ENCODE peak calls at places on chromosomes 13 and 19, in eight cellular contexts. W is OCI-LY7; D is lower lobe of right lung; E is GM23338; J is pancreas; K is brain microvascular endothelial cell; O is fibroblast of lung; Y is CD8-positive, alpha-beta T cell. T is an unnamed sample.

GRCh38 chr19:8655340-8655709 is 24.9 kb downstream of the NFILZ start:
- DNase-seq in W (peak), D (no peak), E (no peak), J (no peak), K (no peak), O (no peak), Y (peak), T (no peak)

GRCh38 chr19:53792721-53793433 is 31.2 kb downstream of the NLRP12 start:
- DNase-seq in W (peak), D (peak), E (peak), J (peak), K (peak), O (peak), Y (peak), T (peak)

GRCh38 chr13:44243198-44243852 is 130.3 kb upstream of the SERP2 start:
- DNase-seq in W (peak), D (peak), E (peak), J (no peak), K (peak), O (peak), Y (no peak), T (peak)

GRCh38 chr13:106426909-106427308 is 108.6 kb downstream of the EFNB2 start:
- DNase-seq in W (no peak), D (no peak), E (no peak), J (no peak), K (no peak), O (no peak), Y (no peak), T (no peak)

GRCh38 chr13:32414580-32414979 is 13.3 kb downstream of the N4BP2L1 start:
- DNase-seq in W (no peak), D (no peak), E (no peak), J (no peak), K (no peak), O (no peak), Y (no peak), T (no peak)

GRCh38 chr13:46817081-46817480 is 20.1 kb upstream of the ESD start:
- DNase-seq in W (no peak), D (no peak), E (peak), J (no peak), K (no peak), O (no peak), Y (no peak), T (peak)

GRCh38 chr13:112904436-112904960 is 64.5 kb upstream of the MCF2L start:
- DNase-seq in W (no peak), D (peak), E (no peak), J (no peak), K (no peak), O (no peak), Y (no peak), T (no peak)

GRCh38 chr13:50677687-50678463 is 165.6 kb downstream of the DLEU7 start:
- DNase-seq in W (no peak), D (no peak), E (no peak), J (no peak), K (peak), O (peak), Y (no peak), T (no peak)

GRCh38 chr13:37889102-37889501 is 19.5 kb upstream of the TRPC4 start:
- DNase-seq in W (no peak), D (no peak), E (no peak), J (no peak), K (peak), O (peak), Y (no peak), T (peak)

GRCh38 chr13:106277483-106278154 is 257.8 kb downstream of the EFNB2 start:
- DNase-seq in W (no peak), D (no peak), E (no peak), J (no peak), K (no peak), O (no peak), Y (no peak), T (no peak)

GRCh38 chr13:113297370-113297871 is 382 bp downstream of the LAMP1 start:
- DNase-seq in W (no peak), D (peak), E (peak), J (peak), K (no peak), O (peak), Y (peak), T (peak)

GRCh38 chr13:26497991-26498423 is 59.5 kb upstream of the WASF3 start:
- DNase-seq in W (no peak), D (no peak), E (no peak), J (no peak), K (peak), O (peak), Y (no peak), T (peak)

GRCh38 chr19:41426116-41426841 is 895 bp downstream of the B3GNT8 start:
- DNase-seq in W (no peak), D (peak), E (no peak), J (no peak), K (no peak), O (no peak), Y (no peak), T (no peak)

GRCh38 chr13:38384171-38384570 is 34.5 kb downstream of the UFM1 start:
- DNase-seq in W (no peak), D (no peak), E (no peak), J (no peak), K (no peak), O (no peak), Y (no peak), T (no peak)

GRCh38 chr13:76994281-76994680 is 2.4 kb downstream of the CLN5 start:
- DNase-seq in W (no peak), D (no peak), E (no peak), J (no peak), K (no peak), O (peak), Y (no peak), T (no peak)

GRCh38 chr19:35856546-35857149 is at the start of gene KIRREL2:
- DNase-seq in W (peak), D (no peak), E (peak), J (peak), K (no peak), O (no peak), Y (peak), T (no peak)

GRCh38 chr13:113119822-113120189 is 2.8 kb upstream of the F10 start:
- DNase-seq in W (no peak), D (no peak), E (no peak), J (no peak), K (no peak), O (no peak), Y (no peak), T (no peak)

GRCh38 chr19:295687-296370 is 4.6 kb upstream of the PLPP2 start:
- DNase-seq in W (no peak), D (peak), E (no peak), J (no peak), K (no peak), O (no peak), Y (no peak), T (no peak)

GRCh38 chr19:44553478-44554171 is 24.1 kb upstream of the CEACAM20 start:
- DNase-seq in W (no peak), D (no peak), E (no peak), J (no peak), K (peak), O (no peak), Y (no peak), T (peak)

GRCh38 chr13:90846956-90847355 is 500.5 kb upstream of the MIR17HG start:
- DNase-seq in W (no peak), D (no peak), E (no peak), J (no peak), K (no peak), O (no peak), Y (no peak), T (no peak)

GRCh38 chr19:44747739-44748425 is 626 bp upstream of the BCL3 start:
- DNase-seq in W (no peak), D (peak), E (peak), J (peak), K (no peak), O (peak), Y (peak), T (peak)

GRCh38 chr13:76884571-76885202 is 1.5 kb downstream of the KCTD12 start:
- DNase-seq in W (no peak), D (no peak), E (no peak), J (no peak), K (no peak), O (peak), Y (no peak), T (peak)

GRCh38 chr13:31201341-31202024 is 1.7 kb downstream of the B3GLCT start:
- DNase-seq in W (no peak), D (no peak), E (no peak), J (peak), K (peak), O (peak), Y (no peak), T (peak)

GRCh38 chr19:52520013-52520412 is 7.5 kb upstream of the ZNF808 start:
- DNase-seq in W (no peak), D (no peak), E (peak), J (no peak), K (no peak), O (no peak), Y (no peak), T (no peak)

GRCh38 chr19:5893296-5893903 is 10.2 kb downstream of the NDUFA11 start:
- DNase-seq in W (no peak), D (no peak), E (no peak), J (no peak), K (no peak), O (no peak), Y (no peak), T (no peak)

GRCh38 chr19:7554990-7555864 is 19.7 kb downstream of the PNPLA6 start:
- DNase-seq in W (peak), D (peak), E (peak), J (no peak), K (no peak), O (no peak), Y (no peak), T (no peak)

GRCh38 chr13:30647420-30647819 is 29.7 kb downstream of the USPL1 start:
- DNase-seq in W (no peak), D (no peak), E (no peak), J (no peak), K (no peak), O (no peak), Y (no peak), T (no peak)

GRCh38 chr19:10544753-10545251 is 1.1 kb downstream of the ATG4D start:
- DNase-seq in W (peak), D (no peak), E (peak), J (no peak), K (no peak), O (no peak), Y (no peak), T (no peak)

GRCh38 chr13:21071015-21071414 is 9.6 kb upstream of the LATS2 start:
- DNase-seq in W (no peak), D (no peak), E (no peak), J (no peak), K (no peak), O (peak), Y (no peak), T (no peak)

DNA sequence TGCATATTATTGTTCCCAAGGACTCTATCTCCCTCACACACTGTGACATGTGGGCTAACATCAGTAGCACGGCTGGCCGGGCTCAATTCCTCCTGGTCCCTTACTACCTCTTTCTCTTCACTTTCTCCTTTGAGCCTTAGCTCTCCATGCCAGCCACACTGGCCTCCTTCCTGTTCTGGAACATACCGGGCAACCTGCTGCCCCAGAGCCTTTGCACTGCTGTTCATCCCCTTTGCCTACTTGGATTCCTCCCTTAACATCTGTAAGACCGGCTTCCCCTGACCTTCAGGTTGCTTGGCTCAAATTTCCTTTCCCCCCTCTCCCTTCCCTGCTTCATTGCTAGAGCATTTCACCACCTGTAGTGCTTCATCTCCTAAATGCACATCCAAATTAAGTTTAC is 17.1 kb downstream of the IRS2 start:
- DNase-seq in W (no peak), D (no peak), E (no peak), J (no peak), K (no peak), O (no peak), Y (no peak), T (no peak)
- H3K4me3 ChIP-seq in W (no peak), D (no peak), E (no peak), J (no peak), K (no peak), O (no peak), Y (no peak), T (no peak)

GRCh38 chr19:38597075-38597474 is 20.7 kb downstream of the MAP4K1 start:
- DNase-seq in W (no peak), D (no peak), E (peak), J (no peak), K (no peak), O (no peak), Y (no peak), T (no peak)

GRCh38 chr19:38599722-38600121 is 18.0 kb downstream of the MAP4K1 start:
- DNase-seq in W (no peak), D (no peak), E (no peak), J (no peak), K (no peak), O (no peak), Y (no peak), T (no peak)

GRCh38 chr19:38592940-38593339 is 24.8 kb downstream of the MAP4K1 start:
- DNase-seq in W (no peak), D (no peak), E (peak), J (no peak), K (no peak), O (no peak), Y (no peak), T (no peak)

GRCh38 chr19:38596057-38596981 is 21.4 kb downstream of the MAP4K1 start:
- DNase-seq in W (no peak), D (peak), E (peak), J (peak), K (no peak), O (no peak), Y (no peak), T (no peak)
- TF ChIP-seq CTCF in W (no peak), D (no peak), E (peak), J (no peak), K (no peak), O (no peak), Y (no peak), T (no peak)

DNA sequence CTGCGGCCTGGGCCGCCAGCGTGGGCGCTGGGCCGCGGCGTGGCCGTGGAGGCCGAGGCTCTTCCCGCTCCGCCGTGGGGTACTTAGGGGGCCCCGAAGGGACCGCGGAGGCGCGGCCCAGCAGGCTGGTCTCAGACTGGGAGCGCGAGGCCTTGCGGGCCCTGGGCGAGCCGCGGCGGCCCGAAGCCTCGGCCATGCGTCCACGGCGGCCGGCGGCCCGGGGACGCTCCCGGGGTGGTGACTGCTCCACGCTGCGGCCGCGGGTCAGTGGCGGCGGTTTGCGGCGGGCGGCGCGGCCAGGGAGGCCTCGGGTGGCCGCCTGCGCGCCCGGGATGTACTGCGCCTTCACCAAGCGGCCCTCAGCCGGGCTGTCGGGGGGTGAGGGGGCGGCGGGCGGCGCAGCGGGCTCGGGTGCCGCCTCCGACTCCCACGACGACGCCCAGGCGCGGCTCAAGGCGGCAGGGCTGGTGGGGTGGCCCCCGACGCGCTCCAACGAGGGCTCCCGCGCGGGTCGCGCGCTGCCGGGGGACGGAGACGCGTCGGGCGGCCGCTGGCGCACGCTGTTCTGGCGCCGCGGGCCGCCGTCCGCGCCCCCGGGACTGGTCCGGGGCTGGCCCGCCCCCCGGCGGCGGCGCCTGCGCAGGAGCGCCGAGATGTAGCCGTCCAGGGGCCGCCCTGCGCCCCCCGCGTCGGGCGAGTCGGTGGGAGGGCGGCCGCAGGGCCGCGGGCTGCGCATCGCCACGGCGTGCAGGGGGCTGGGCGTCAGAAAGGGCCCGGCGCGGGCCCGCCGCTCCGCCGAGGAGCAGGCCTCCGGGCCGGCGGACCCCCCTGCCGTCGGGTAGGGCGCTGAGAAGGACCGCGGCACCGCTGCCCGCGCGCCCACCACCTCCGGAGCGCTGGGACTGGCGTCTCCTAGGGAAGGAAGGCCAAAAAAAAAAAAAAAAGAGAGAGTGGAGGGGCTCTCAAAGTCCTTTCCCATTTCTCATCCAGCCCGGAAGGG is 11.7 kb downstream of the DACT3 start:
- DNase-seq in W (no peak), D (no peak), E (peak), J (no peak), K (no peak), O (no peak), Y (no peak), T (no peak)
- H3K4me3 ChIP-seq in W (no peak), D (no peak), E (peak), J (no peak), K (no peak), O (no peak), Y (no peak), T (no peak)

GRCh38 chr13:29379281-29379680 is 216.2 kb downstream of the SLC7A1 start:
- DNase-seq in W (no peak), D (no peak), E (no peak), J (no peak), K (no peak), O (no peak), Y (no peak), T (no peak)
- TF ChIP-seq CTCF in W (no peak), D (no peak), E (no peak), J (no peak), K (peak), O (no peak), Y (no peak), T (no peak)

DNA sequence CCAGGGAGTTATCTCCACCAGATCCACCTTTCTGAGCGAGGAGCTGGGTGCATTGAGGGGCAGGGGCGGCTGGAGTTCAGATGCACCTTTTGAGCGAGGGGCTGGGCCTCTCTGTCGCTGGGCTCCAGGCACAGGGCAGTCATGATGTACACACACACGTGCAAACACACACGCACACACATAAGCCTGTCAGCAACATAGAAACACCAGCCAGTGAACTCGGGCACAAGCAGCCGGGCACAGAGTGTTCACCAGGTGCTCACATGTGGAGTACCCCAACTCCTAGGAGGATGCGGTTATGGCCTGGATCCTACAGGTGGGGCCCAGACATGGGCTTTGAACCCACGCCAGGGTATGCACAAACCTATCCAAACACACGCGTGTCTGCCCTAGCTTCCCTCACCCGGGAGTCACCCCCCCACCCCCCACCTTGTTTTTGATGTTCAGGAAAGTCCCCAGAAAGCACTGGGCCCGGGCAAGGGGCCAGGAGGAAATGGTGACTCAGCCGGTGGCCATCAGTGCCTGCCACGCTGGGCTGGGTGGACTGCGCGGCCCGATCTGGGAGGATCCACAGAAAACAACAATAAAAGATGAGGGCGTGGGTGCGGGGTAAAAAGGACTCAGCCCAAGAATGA is 13.3 kb downstream of the ARRDC2 start:
- DNase-seq in W (no peak), D (peak), E (no peak), J (peak), K (peak), O (peak), Y (peak), T (peak)
- H3K4me3 ChIP-seq in W (peak), D (no peak), E (no peak), J (no peak), K (no peak), O (no peak), Y (no peak), T (no peak)

DNA sequence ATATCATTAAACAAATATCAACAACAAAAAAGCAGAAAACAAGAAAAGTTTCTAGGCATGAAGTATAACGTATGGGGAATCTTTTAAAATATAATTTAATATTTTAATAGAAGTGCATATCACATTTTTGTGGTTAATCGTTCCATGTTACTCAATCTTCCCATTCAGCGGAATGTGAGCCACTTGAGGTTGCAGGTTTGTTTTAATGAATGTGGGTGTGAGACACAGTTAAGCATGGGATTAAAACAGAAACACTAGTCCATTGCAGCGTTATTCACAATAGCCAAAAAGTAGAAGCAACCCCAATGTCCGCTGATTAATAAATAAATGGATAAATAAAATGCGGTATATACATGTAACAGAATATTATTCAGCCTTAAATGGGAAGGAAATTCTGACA is 146.0 kb downstream of the NDFIP2 start:
- DNase-seq in W (no peak), D (no peak), E (no peak), J (no peak), K (no peak), O (peak), Y (no peak), T (no peak)
- TF ChIP-seq CTCF in W (no peak), D (no peak), E (no peak), J (no peak), K (no peak), O (no peak), Y (no peak), T (no peak)

T was measured in fibroblast of pulmonary artery.